ENCODE peak calls at places on chromosomes 12 and 14, in five cellular contexts. I is upper lobe of left lung, A is GM12878, S is A549, V is HepG2. D is an unnamed sample.

GRCh38 chr12:12326262-12326661 is 23.8 kb downstream of the MANSC1 start:
- ATAC-seq in I (no peak), A (no peak), S (no peak), V (no peak), D (no peak)

GRCh38 chr12:113149361-113150150 is at the start of gene CFAP73:
- ATAC-seq in I (peak), A (no peak), S (peak), V (peak), D (peak)

GRCh38 chr12:5097786-5098185 is 54.1 kb downstream of the KCNA5 start:
- ATAC-seq in I (no peak), A (no peak), S (no peak), V (no peak), D (no peak)

GRCh38 chr12:99259040-99259934 is 388.3 kb upstream of the GARIN6 start:
- ATAC-seq in I (no peak), A (no peak), S (no peak), V (no peak), D (no peak)

GRCh38 chr12:132376464-132376830 is 47.1 kb upstream of the GALNT9 start:
- ATAC-seq in I (no peak), A (no peak), S (peak), V (peak), D (no peak)

GRCh38 chr12:16168078-16168477 is 109.4 kb downstream of the SLC15A5 start:
- ATAC-seq in I (no peak), A (no peak), S (no peak), V (no peak), D (no peak)

GRCh38 chr14:34665785-34666425 is 36.0 kb upstream of the SNX6 start:
- ATAC-seq in I (peak), A (no peak), S (peak), V (no peak), D (peak)

GRCh38 chr12:84561362-84561761 is 351.2 kb downstream of the SLC6A15 start:
- ATAC-seq in I (no peak), A (no peak), S (no peak), V (no peak), D (no peak)

GRCh38 chr12:46442239-46442638 is 69.7 kb upstream of the SLC38A2 start:
- ATAC-seq in I (no peak), A (no peak), S (peak), V (no peak), D (no peak)

GRCh38 chr12:120470150-120470817 is 736 bp upstream of the SRSF9 start:
- ATAC-seq in I (peak), A (peak), S (peak), V (peak), D (peak)

GRCh38 chr12:45260481-45260824 is 44.6 kb downstream of the ANO6 start:
- ATAC-seq in I (no peak), A (no peak), S (peak), V (no peak), D (no peak)

GRCh38 chr12:108629824-108630476 is 3.7 kb downstream of the SELPLG start:
- ATAC-seq in I (peak), A (no peak), S (peak), V (peak), D (peak)
- TF ChIP-seq EP300 in I (no peak), A (no peak), S (no peak), V (no peak), D (no peak)

DNA sequence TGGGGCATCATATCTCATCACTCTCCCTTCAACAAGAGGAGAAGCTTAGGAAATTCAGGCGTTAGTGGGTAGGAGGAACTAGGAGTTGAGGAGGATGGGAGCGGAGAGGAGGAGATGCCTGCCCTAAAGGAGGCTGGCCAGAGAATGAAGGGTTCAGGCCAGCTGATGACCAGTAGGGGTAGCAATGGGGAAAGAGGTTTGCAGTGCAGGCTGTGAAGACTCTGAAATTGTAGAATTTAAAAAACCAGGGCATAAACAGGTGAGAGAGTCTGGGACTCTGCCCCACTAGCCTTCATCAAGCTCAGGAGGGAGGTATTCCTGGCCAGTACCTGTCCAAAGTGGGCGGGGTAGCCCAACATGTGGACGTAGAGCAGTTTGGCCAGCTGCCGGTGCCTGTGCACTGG is 807 bp downstream of the AP1G2 start:
- ATAC-seq in I (peak), A (peak), S (peak), V (peak), D (no peak)
- TF ChIP-seq CTCF in I (no peak), A (no peak), S (peak), V (peak), D (no peak)

GRCh38 chr14:96135285-96135684 is 69.4 kb upstream of the BDKRB2 start:
- ATAC-seq in I (no peak), A (no peak), S (no peak), V (no peak), D (peak)
- TF ChIP-seq EP300 in I (no peak), A (no peak), S (no peak), V (no peak), D (no peak)

DNA sequence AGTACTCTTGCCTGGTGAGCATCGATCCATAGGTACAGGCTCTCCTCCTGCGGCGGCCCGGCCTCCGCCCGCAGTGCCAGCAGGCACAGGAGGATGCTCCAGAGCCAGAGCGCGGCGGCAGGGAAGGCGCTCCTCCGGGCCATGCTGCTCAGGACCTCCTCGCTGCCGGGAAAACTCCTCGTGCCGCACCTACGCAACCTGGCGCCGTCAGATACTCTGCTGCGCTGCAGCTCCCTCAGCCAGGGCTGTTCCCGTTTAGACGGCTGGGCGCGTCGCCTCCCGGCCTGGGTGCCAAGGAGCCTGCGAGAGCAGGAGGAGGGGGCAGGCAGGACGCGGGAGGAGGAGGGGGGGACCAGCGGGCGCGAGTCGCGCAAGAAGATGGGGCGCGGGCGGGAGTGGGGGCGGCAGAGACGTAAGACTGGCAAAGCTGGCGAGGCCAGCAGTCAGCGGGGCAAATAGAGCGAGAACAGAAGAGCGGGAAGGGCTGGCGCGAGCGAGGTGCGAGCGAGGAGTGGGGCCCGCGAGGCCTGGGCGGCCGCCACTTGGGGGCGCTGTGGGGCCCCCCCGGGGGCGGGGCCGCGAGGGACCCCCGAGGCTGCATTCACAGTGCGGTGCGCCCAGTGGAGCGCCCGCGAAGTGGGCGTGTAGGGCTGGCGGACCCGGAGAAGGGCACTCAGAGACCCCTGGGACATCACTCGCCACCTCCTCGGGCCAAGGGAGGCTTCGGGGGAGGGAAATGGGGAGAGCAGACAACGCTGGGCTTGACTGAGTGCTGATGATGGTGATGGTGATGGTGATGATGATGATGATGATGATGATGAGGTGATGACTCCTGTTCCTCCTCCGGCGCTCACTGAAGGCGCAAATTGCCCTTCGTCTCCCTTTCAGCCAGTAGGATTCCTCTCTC is at the start of gene WIF1:
- ATAC-seq in I (peak), A (peak), S (peak), V (no peak), D (peak)
- TF ChIP-seq CTCF in I (no peak), A (peak), S (peak), V (no peak), D (no peak)

D was measured in gastroesophageal sphincter.